ENCODE peak calls at places on chromosomes 7 and 10, in seven cellular contexts. E, G, Q, A, U, T and F are unnamed samples.

GRCh38 chr7:105122619-105123018 is 108.6 kb downstream of the KMT2E start:
- DNase-seq in G (no peak), U (no peak), A (no peak), Q (no peak), T (no peak), E (no peak), F (no peak)

GRCh38 chr7:128200376-128200775 is 40.7 kb upstream of the LEP start:
- DNase-seq in G (no peak), A (no peak), Q (no peak), T (no peak), E (no peak), U (no peak), F (no peak)

GRCh38 chr7:129831424-129832058 is 121.2 kb downstream of the UBE2H start:
- DNase-seq in E (peak), T (peak), A (peak), Q (no peak), G (no peak), U (no peak), F (no peak)

GRCh38 chr10:110498087-110498981 is 627 bp downstream of the DUSP5 start:
- DNase-seq in Q (peak), G (no peak), E (peak), A (no peak), T (peak), U (peak), F (peak)

GRCh38 chr10:817371-817770 is 114.1 kb downstream of the LARP4B start:
- DNase-seq in A (no peak), G (no peak), Q (no peak), E (no peak), T (no peak), U (no peak), F (no peak)

GRCh38 chr10:126478600-126478999 is 90.3 kb upstream of the ADAM12 start:
- DNase-seq in U (peak), E (no peak), Q (no peak), T (no peak), G (no peak), A (no peak), F (no peak)

GRCh38 chr7:135877799-135878198 is 99.4 kb downstream of the MTPN start:
- DNase-seq in Q (no peak), T (peak), A (peak), G (no peak), E (peak), U (no peak), F (peak)

GRCh38 chr7:116025098-116025809 is 5.3 kb downstream of the TFEC start:
- DNase-seq in T (peak), E (peak), Q (no peak), A (no peak), U (no peak), G (no peak), F (no peak)

GRCh38 chr7:1461640-1462375 is 2.5 kb upstream of the MICALL2 start:
- DNase-seq in A (no peak), G (no peak), Q (no peak), U (no peak), T (no peak), E (no peak), F (no peak)

GRCh38 chr7:50331564-50332208 is 27.2 kb downstream of the IKZF1 start:
- DNase-seq in E (no peak), Q (no peak), U (no peak), G (no peak), A (no peak), T (no peak), F (no peak)

GRCh38 chr7:77631820-77632219 is 64.4 kb upstream of the RSBN1L start:
- DNase-seq in Q (no peak), E (no peak), A (no peak), U (no peak), T (no peak), G (no peak), F (no peak)

GRCh38 chr10:109899578-109900355 is 23.5 kb downstream of the XPNPEP1 start:
- DNase-seq in Q (no peak), U (no peak), A (no peak), T (no peak), G (no peak), E (no peak), F (no peak)

GRCh38 chr7:53661645-53662217 is 626.3 kb downstream of the POM121L12 start:
- DNase-seq in G (no peak), T (no peak), A (no peak), E (no peak), Q (no peak), U (no peak), F (no peak)

GRCh38 chr10:129933456-129934092 is 30.5 kb downstream of the EBF3 start:
- DNase-seq in G (no peak), Q (no peak), T (no peak), A (no peak), U (no peak), E (no peak), F (no peak)

GRCh38 chr7:158748335-158748734 is 43.7 kb upstream of the NCAPG2 start:
- DNase-seq in U (no peak), G (no peak), T (no peak), E (no peak), A (no peak), Q (no peak), F (no peak)

GRCh38 chr7:140209866-140210609 is 33.3 kb upstream of the KDM7A start:
- DNase-seq in E (no peak), G (peak), T (no peak), U (no peak), Q (no peak), A (no peak), F (no peak)

GRCh38 chr7:12494354-12495024 is 76.0 kb upstream of the SCIN start:
- DNase-seq in A (no peak), U (no peak), G (no peak), E (no peak), T (no peak), Q (no peak), F (no peak)
- TF ChIP-seq CTCF in A (no peak), U (peak), G (no peak), E (no peak), T (peak), Q (no peak), F (no peak)

GRCh38 chr10:98748298-98748697 is 301.6 kb upstream of the HPS1 start:
- DNase-seq in A (peak), U (peak), G (no peak), T (peak), E (peak), Q (no peak), F (peak)
- TF ChIP-seq CTCF in A (no peak), U (peak), G (no peak), T (peak), E (peak), Q (peak), F (peak)

GRCh38 chr7:30026229-30027064 is at the start of gene FKBP14:
- DNase-seq in E (peak), T (peak), Q (peak), A (peak), G (peak), U (peak), F (peak)
- TF ChIP-seq CTCF in E (no peak), T (no peak), Q (no peak), A (no peak), G (no peak), U (no peak), F (no peak)

DNA sequence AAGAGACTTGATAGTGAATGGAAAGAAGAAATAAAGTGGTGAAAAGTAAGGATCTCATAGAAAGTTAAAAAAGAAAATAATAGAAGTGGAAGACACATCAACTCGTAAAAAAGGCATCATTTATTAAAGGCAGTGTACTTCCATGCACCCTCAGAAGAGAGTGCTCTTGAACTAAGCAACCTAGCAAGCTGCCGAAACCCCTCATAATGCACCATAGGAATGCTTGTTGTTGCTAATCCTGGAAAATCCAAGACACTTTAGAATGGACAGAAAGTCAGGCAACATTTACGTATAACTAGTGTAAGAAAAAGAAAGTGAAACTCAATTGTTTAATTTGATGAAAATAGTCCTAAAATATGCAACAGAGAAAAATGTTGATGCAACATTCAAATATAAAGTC is 12.8 kb downstream of the TFPI2 start:
- DNase-seq in T (no peak), A (no peak), G (no peak), Q (no peak), E (no peak), U (no peak), F (no peak)
- TF ChIP-seq CTCF in T (no peak), A (no peak), G (no peak), Q (no peak), E (no peak), U (no peak), F (no peak)

GRCh38 chr10:73818402-73818801 is 7.0 kb upstream of the NDST2 start:
- DNase-seq in U (no peak), G (no peak), T (no peak), A (no peak), Q (no peak), E (no peak), F (no peak)

GRCh38 chr10:73819025-73819424 is 7.6 kb upstream of the NDST2 start:
- DNase-seq in G (no peak), T (no peak), U (no peak), E (no peak), A (no peak), Q (no peak), F (no peak)

GRCh38 chr10:73816917-73817729 is 5.7 kb upstream of the NDST2 start:
- DNase-seq in U (no peak), Q (no peak), T (no peak), A (no peak), G (no peak), E (no peak), F (no peak)

GRCh38 chr10:73817826-73818225 is 6.4 kb upstream of the NDST2 start:
- DNase-seq in T (no peak), A (no peak), Q (no peak), G (no peak), U (no peak), E (no peak), F (no peak)

DNA sequence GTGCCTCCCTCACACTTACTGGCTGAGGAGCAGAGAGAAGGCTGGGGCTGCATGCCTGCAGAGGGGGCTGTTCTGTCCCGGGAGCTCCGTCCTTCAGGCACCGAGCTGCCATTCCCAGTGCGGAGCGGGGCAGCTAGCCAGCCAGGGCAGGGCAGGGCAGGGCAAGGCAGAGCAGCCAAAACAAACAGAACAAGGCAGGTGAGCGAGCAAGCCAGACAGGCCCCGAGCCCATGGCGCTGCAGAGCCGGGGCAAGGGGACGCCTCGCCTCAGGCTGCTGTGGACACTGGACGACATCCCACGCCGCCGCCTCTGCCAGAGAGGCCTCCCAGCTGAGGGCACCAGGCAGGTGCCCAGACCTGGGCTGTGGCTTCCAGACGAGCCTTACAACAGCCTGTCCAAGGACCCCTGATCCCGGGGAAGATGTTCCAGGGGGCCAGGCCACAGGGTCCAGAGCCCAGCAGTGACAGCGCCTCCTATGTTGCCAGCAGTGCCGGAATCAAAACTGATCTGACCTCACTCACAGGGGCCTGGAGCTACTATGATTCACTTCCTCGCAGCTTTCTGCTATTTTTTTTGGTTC is 8.2 kb upstream of the NDST2 start:
- DNase-seq in T (no peak), G (no peak), A (peak), Q (peak), E (no peak), U (no peak), F (peak)
- TF ChIP-seq CTCF in T (peak), G (no peak), A (peak), Q (no peak), E (no peak), U (no peak), F (no peak)

DNA sequence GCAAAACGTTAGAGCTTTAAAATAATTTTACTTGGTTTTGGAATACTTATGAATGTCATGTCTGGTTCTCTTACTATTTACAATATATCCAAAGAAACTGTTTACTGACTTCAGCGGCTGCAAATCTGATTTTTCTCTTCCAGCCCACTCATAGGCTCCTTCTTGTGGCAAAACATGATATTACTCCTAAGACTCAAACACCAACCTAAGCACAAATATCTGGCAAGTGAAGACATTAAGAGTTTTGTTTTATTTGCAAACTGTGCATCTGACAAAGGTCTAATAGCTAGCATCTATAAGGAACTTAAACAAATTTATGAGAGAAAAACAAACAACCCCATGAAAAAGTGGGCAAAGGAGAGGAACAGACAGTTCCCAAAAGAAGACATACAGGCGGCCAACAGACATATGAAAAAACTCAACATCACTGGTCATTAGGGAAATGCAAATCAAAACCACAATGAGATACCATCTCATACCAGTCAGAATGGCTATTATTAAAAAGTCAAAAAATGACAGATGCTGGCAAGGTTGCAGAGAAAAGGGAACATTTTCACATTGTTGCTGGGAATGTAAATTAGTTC is 20.3 kb upstream of the GJC3 start:
- DNase-seq in A (no peak), U (no peak), E (no peak), T (peak), Q (no peak), G (no peak), F (no peak)
- TF ChIP-seq CTCF in A (peak), U (peak), E (peak), T (peak), Q (peak), G (peak), F (no peak)